ENCODE peak calls at places on chromosomes 3 and 15, in six cellular contexts. A, M, Y, W, R and H are unnamed samples.

GRCh38 chr3:11953778-11954177 is 50.4 kb upstream of the SYN2 start:
- DNase-seq in A (no peak), W (no peak), M (no peak), R (no peak), Y (no peak), H (no peak)

GRCh38 chr15:44029940-44030568 is 165.0 kb downstream of the FRMD5 start:
- DNase-seq in A (no peak), M (no peak), Y (peak; percentile 85), W (peak; percentile 85), R (no peak), H (peak; percentile 27)

GRCh38 chr3:14343338-14344112 is 58.9 kb upstream of the SLC6A6 start:
- DNase-seq in Y (no peak), A (no peak), M (no peak), W (no peak), R (no peak), H (no peak)

GRCh38 chr3:148924572-148924971 is 59.5 kb downstream of the CPA3 start:
- DNase-seq in M (no peak), Y (peak; percentile 34), R (no peak), A (no peak), W (peak; percentile 30), H (peak; percentile 36)

GRCh38 chr15:48447657-48448056 is 116.4 kb downstream of the DUT start:
- DNase-seq in R (no peak), W (peak; percentile 27), M (no peak), Y (peak; percentile 73), A (no peak), H (peak; percentile 14)

GRCh38 chr3:170355738-170356595 is 1.5 kb upstream of the SKIL start:
- DNase-seq in W (peak; percentile 69), M (peak; percentile 51), A (peak; percentile 72), Y (peak; percentile 52), R (peak; percentile 28), H (no peak)

GRCh38 chr3:161349529-161350278 is 21.6 kb downstream of the SPTSSB start:
- DNase-seq in Y (peak; percentile 89), W (peak; percentile 84), R (no peak), A (no peak), M (no peak), H (peak; percentile 90)

GRCh38 chr3:65636326-65636725 is 402.4 kb downstream of the MAGI1 start:
- DNase-seq in R (no peak), M (no peak), Y (no peak), A (peak; percentile 24), W (no peak), H (no peak)

GRCh38 chr15:37837276-37837675 is 97.2 kb upstream of the TMCO5A start:
- DNase-seq in W (peak; percentile 61), R (no peak), Y (peak; percentile 21), A (no peak), M (no peak), H (no peak)

GRCh38 chr3:111277226-111277625 is 205.6 kb downstream of the NECTIN3 start:
- DNase-seq in M (no peak), Y (peak; percentile 67), R (no peak), W (peak; percentile 50), A (no peak), H (peak; percentile 32)

GRCh38 chr3:33278106-33278672 is 947 bp downstream of the FBXL2 start:
- DNase-seq in W (peak; percentile 8), M (no peak), Y (no peak), A (peak; percentile 14), R (no peak), H (no peak)

GRCh38 chr15:35697549-35698299 is 151.8 kb upstream of the DPH6 start:
- DNase-seq in R (no peak), A (no peak), Y (peak; percentile 66), W (peak; percentile 79), M (no peak), H (peak; percentile 4)

GRCh38 chr15:40776537-40777141 is 6.9 kb downstream of the C15orf62 start:
- DNase-seq in W (peak; percentile 42), R (no peak), Y (peak; percentile 82), A (no peak), M (no peak), H (peak; percentile 77)

GRCh38 chr3:171811913-171812321 is 1.6 kb upstream of the PLD1 start:
- DNase-seq in R (no peak), M (no peak), Y (peak; percentile 83), A (no peak), W (peak; percentile 87), H (peak; percentile 49)

GRCh38 chr3:96863129-96863740 is 48.8 kb downstream of the EPHA6 start:
- DNase-seq in Y (peak; percentile 21), A (peak; percentile 6), R (peak; percentile 41), W (peak; percentile 46), M (no peak), H (no peak)

GRCh38 chr3:12909710-12910109 is 68.3 kb upstream of the RPL32 start:
- DNase-seq in R (no peak), M (no peak), W (no peak), A (no peak), Y (no peak), H (no peak)

GRCh38 chr3:61562810-61563613 is 1.6 kb downstream of the PTPRG start:
- DNase-seq in Y (peak; percentile 29), M (peak; percentile 24), W (peak; percentile 41), A (no peak), R (peak; percentile 24), H (peak; percentile 39)

GRCh38 chr15:45635191-45635638 is 386 bp downstream of the SQOR start:
- DNase-seq in W (peak; percentile 18), A (peak; percentile 11), M (peak; percentile 35), Y (peak; percentile 13), R (peak; percentile 64), H (no peak)

GRCh38 chr3:44120721-44121582 is 120.7 kb upstream of the TOPAZ1 start:
- DNase-seq in A (no peak), M (no peak), R (no peak), Y (peak; percentile 16), W (no peak), H (no peak)

GRCh38 chr3:194715022-194715800 is 29.5 kb downstream of the FAM43A start:
- DNase-seq in R (no peak), Y (no peak), A (no peak), M (no peak), W (peak; percentile 55), H (no peak)

GRCh38 chr3:122824465-122825379 is 29.9 kb downstream of the SLC49A4 start:
- DNase-seq in R (no peak), A (no peak), W (no peak), Y (peak; percentile 21), M (no peak), H (peak; percentile 61)